ENCODE peak calls at places on chromosomes 16 and 17, in ten cellular contexts. W is IMR-90, T is thoracic aorta, Q is BJ, V is tibial artery, P is SJCRH30, E is adrenal gland, Y is kidney epithelial cell, J is heart right ventricle, S is mucosa of descending colon. M is an unnamed sample.

GRCh38 chr16:20789130-20789529 is 17.1 kb downstream of the ERI2 start:
- DNase-seq in W (no peak), T (no peak), Q (no peak), V (no peak), P (no peak), E (no peak), Y (no peak), J (no peak), S (no peak), M (no peak)

GRCh38 chr17:21125862-21126261 is 902 bp upstream of the DHRS7B start:
- DNase-seq in W (no peak), T (no peak), Q (no peak), V (no peak), P (no peak), E (no peak), Y (no peak), J (no peak), S (no peak), M (no peak)

GRCh38 chr16:70481929-70482536 is 27.6 kb downstream of the FCSK start:
- DNase-seq in W (peak; percentile 57), T (no peak), Q (peak; percentile 9), V (no peak), P (no peak), E (no peak), Y (no peak), J (no peak), S (no peak), M (no peak)

GRCh38 chr17:57911834-57912673 is 43.2 kb downstream of the CUEDC1 start:
- DNase-seq in W (no peak), T (peak; percentile 76), Q (no peak), V (peak; percentile 91), P (peak; percentile 88), E (peak; percentile 93), Y (no peak), J (peak; percentile 96), S (peak; percentile 94), M (peak; percentile 96)

GRCh38 chr17:4788807-4789700 is at the start of gene GLTPD2:
- DNase-seq in W (no peak), T (no peak), Q (no peak), V (no peak), P (no peak), E (no peak), Y (no peak), J (no peak), S (peak; percentile 62), M (no peak)

GRCh38 chr17:41977991-41978390 is 11.4 kb downstream of the CNP start:
- DNase-seq in W (no peak), T (no peak), Q (no peak), V (no peak), P (no peak), E (no peak), Y (no peak), J (no peak), S (peak; percentile 19), M (peak; percentile 46)

GRCh38 chr17:76076100-76076764 is 1.7 kb downstream of the GALR2 start:
- DNase-seq in W (no peak), T (no peak), Q (no peak), V (peak; percentile 55), P (no peak), E (no peak), Y (no peak), J (no peak), S (no peak), M (no peak)

GRCh38 chr17:38352245-38353083 is 820 bp downstream of the SOCS7 start:
- DNase-seq in W (no peak), T (no peak), Q (no peak), V (peak; percentile 68), P (peak; percentile 28), E (peak; percentile 47), Y (no peak), J (peak; percentile 20), S (no peak), M (peak; percentile 39)

GRCh38 chr17:66687570-66688284 is 147.2 kb upstream of the CACNG5 start:
- DNase-seq in W (no peak), T (no peak), Q (no peak), V (no peak), P (no peak), E (no peak), Y (no peak), J (no peak), S (no peak), M (no peak)

GRCh38 chr16:75044800-75045361 is 46.1 kb downstream of the ZNRF1 start:
- DNase-seq in W (no peak), T (no peak), Q (peak; percentile 70), V (peak; percentile 76), P (no peak), E (no peak), Y (no peak), J (peak; percentile 83), S (no peak), M (no peak)

GRCh38 chr17:68290955-68291835 is at the start of the genes ARSG and SLC16A6:
- DNase-seq in W (peak; percentile 48), T (no peak), Q (no peak), V (no peak), P (peak; percentile 74), E (peak; percentile 44), Y (no peak), J (peak; percentile 33), S (peak; percentile 90), M (peak; percentile 25)

GRCh38 chr17:46028969-46029565 is 30.0 kb downstream of the STH start:
- DNase-seq in W (no peak), T (no peak), Q (no peak), V (no peak), P (no peak), E (no peak), Y (no peak), J (no peak), S (no peak), M (no peak)

GRCh38 chr17:46026815-46027125 is 27.7 kb downstream of the STH start:
- DNase-seq in W (no peak), T (no peak), Q (no peak), V (no peak), P (no peak), E (no peak), Y (no peak), J (no peak), S (no peak), M (no peak)

GRCh38 chr17:46026045-46026814 is 27.2 kb downstream of the STH start:
- DNase-seq in W (no peak), T (no peak), Q (no peak), V (no peak), P (no peak), E (no peak), Y (no peak), J (peak; percentile 32), S (no peak), M (no peak)

GRCh38 chr17:46028374-46028773 is 29.3 kb downstream of the STH start:
- DNase-seq in W (no peak), T (no peak), Q (no peak), V (no peak), P (no peak), E (no peak), Y (no peak), J (no peak), S (no peak), M (no peak)

GRCh38 chr17:46027326-46028325 is 28.6 kb downstream of the STH start:
- DNase-seq in W (no peak), T (no peak), Q (no peak), V (no peak), P (no peak), E (no peak), Y (no peak), J (no peak), S (no peak), M (peak; percentile 75)
- H3K36me3 ChIP-seq in W (peaks cover 46% of the 10 kb centered on the region), T (peaks cover 30% of the 10 kb centered on the region), Q (peaks cover 24% of the 10 kb centered on the region), V (peaks cover 31% of the 10 kb centered on the region), P (peaks cover 21% of the 10 kb centered on the region), E (no peaks in the 10 kb centered on the region), Y (peaks cover 2% of the 10 kb centered on the region), J (no peaks in the 10 kb centered on the region), S (peaks cover 2% of the 10 kb centered on the region), M (peaks cover 5% of the 10 kb centered on the region)

GRCh38 chr17:51189628-51190027 is 23.4 kb downstream of the NME2 start:
- DNase-seq in W (peak; percentile 29), T (no peak), Q (no peak), V (no peak), P (no peak), E (no peak), Y (no peak), J (no peak), S (no peak), M (no peak)

GRCh38 chr17:51185763-51186332 is 19.6 kb downstream of the NME2 start:
- DNase-seq in W (no peak), T (no peak), Q (no peak), V (no peak), P (no peak), E (no peak), Y (no peak), J (no peak), S (no peak), M (no peak)

GRCh38 chr17:51191895-51192294 is 25.7 kb downstream of the NME2 start:
- DNase-seq in W (no peak), T (no peak), Q (no peak), V (no peak), P (no peak), E (no peak), Y (no peak), J (no peak), S (no peak), M (no peak)

GRCh38 chr17:51189162-51189561 is 23.0 kb downstream of the NME2 start:
- DNase-seq in W (no peak), T (no peak), Q (no peak), V (no peak), P (no peak), E (no peak), Y (no peak), J (no peak), S (no peak), M (no peak)

GRCh38 chr17:51188321-51188853 is 22.2 kb downstream of the NME2 start:
- DNase-seq in W (no peak), T (no peak), Q (no peak), V (no peak), P (no peak), E (no peak), Y (no peak), J (no peak), S (no peak), M (no peak)
- H3K36me3 ChIP-seq in W (peaks cover 24% of the 10 kb centered on the region), T (peaks cover 27% of the 10 kb centered on the region), Q (peaks cover 5% of the 10 kb centered on the region), V (peaks cover 67% of the 10 kb centered on the region), P (peaks cover 30% of the 10 kb centered on the region), E (no peaks in the 10 kb centered on the region), Y (no peaks in the 10 kb centered on the region), J (no peaks in the 10 kb centered on the region), S (peaks cover 7% of the 10 kb centered on the region), M (peaks cover 2% of the 10 kb centered on the region)

GRCh38 chr16:4701791-4702465 is 8.6 kb downstream of the NUDT16L1 start:
- DNase-seq in W (no peak), T (no peak), Q (no peak), V (no peak), P (no peak), E (no peak), Y (no peak), J (no peak), S (peak; percentile 63), M (no peak)
- H3K36me3 ChIP-seq in W (peaks cover 61% of the 10 kb centered on the region), T (peaks cover 65% of the 10 kb centered on the region), Q (peaks cover 45% of the 10 kb centered on the region), V (peaks cover 79% of the 10 kb centered on the region), P (no peaks in the 10 kb centered on the region), E (no peaks in the 10 kb centered on the region), Y (no peaks in the 10 kb centered on the region), J (peaks cover 3% of the 10 kb centered on the region), S (no peaks in the 10 kb centered on the region), M (peaks cover 55% of the 10 kb centered on the region)

DNA sequence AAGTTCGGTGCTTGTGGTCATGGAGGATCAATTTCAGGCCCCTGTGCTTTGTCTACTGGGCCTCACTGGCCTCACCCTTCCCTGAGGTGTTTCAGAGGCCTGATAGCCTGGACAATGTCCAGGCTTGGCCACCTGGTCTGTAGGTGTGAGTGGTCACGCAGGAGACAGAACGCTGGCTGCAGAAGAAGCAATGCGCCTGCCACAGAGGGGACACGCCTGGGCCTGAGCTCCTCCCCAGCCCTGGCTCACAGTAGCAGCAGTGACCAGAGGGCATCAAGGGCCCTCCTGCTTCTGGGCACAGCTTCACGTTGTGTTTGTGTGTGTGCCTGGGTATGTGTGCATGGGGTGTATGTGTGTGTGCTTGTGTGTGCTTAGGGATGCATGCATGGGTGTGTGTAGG is 1.9 kb upstream of the PITPNM3 start:
- DNase-seq in W (no peak), T (no peak), Q (no peak), V (no peak), P (no peak), E (no peak), Y (no peak), J (no peak), S (no peak), M (no peak)
- H3K36me3 ChIP-seq in W (no peaks in the 10 kb centered on the region), T (no peaks in the 10 kb centered on the region), Q (no peaks in the 10 kb centered on the region), V (no peaks in the 10 kb centered on the region), P (no peaks in the 10 kb centered on the region), E (no peaks in the 10 kb centered on the region), Y (no peaks in the 10 kb centered on the region), J (no peaks in the 10 kb centered on the region), S (no peaks in the 10 kb centered on the region), M (no peaks in the 10 kb centered on the region)